ENCODE peak calls at places on chromosomes 12 and 14, in nine cellular contexts. One of them, this sample, is unnamed.

GRCh38 chr14:105385322-105385637 is 13.1 kb upstream of the TEX22 start:
- DNase-seq in CD8-positive, alpha-beta T cell: no peak
- DNase-seq in tibial artery: no peak
- DNase-seq in ovary: no peak
- DNase-seq in WERI-Rb-1: no peak
- DNase-seq in kidney epithelial cell: no peak
- DNase-seq in upper lobe of right lung: no peak
- DNase-seq in thoracic aorta: no peak
- DNase-seq in AG10803: no peak
- DNase-seq in this sample: no peak

GRCh38 chr12:124405151-124405550 is 110.3 kb downstream of the RFLNA start:
- DNase-seq in CD8-positive, alpha-beta T cell: no peak
- DNase-seq in tibial artery: no peak
- DNase-seq in ovary: no peak
- DNase-seq in WERI-Rb-1: no peak
- DNase-seq in kidney epithelial cell: no peak
- DNase-seq in upper lobe of right lung: no peak
- DNase-seq in thoracic aorta: no peak
- DNase-seq in AG10803: no peak
- DNase-seq in this sample: no peak

GRCh38 chr12:111819191-111820158 is 22.6 kb upstream of the MAPKAPK5 start:
- DNase-seq in CD8-positive, alpha-beta T cell: no peak
- DNase-seq in tibial artery: no peak
- DNase-seq in ovary: no peak
- DNase-seq in WERI-Rb-1: no peak
- DNase-seq in kidney epithelial cell: no peak
- DNase-seq in upper lobe of right lung: no peak
- DNase-seq in thoracic aorta: no peak
- DNase-seq in AG10803: no peak
- DNase-seq in this sample: no peak

GRCh38 chr12:10801727-10802126 is 700 bp downstream of the TAS2R7 start:
- DNase-seq in CD8-positive, alpha-beta T cell: no peak
- DNase-seq in tibial artery: no peak
- DNase-seq in ovary: no peak
- DNase-seq in WERI-Rb-1: no peak
- DNase-seq in kidney epithelial cell: no peak
- DNase-seq in upper lobe of right lung: no peak
- DNase-seq in thoracic aorta: no peak
- DNase-seq in AG10803: no peak
- DNase-seq in this sample: no peak

GRCh38 chr12:53078425-53079225 is 565 bp downstream of the SPRYD3 start:
- DNase-seq in CD8-positive, alpha-beta T cell: no peak
- DNase-seq in tibial artery: no peak
- DNase-seq in ovary: no peak
- DNase-seq in WERI-Rb-1: no peak
- DNase-seq in kidney epithelial cell: no peak
- DNase-seq in upper lobe of right lung: no peak
- DNase-seq in thoracic aorta: no peak
- DNase-seq in AG10803: peak; percentile 51
- DNase-seq in this sample: no peak

GRCh38 chr14:53399057-53399456 is 245.9 kb upstream of the DDHD1 start:
- DNase-seq in CD8-positive, alpha-beta T cell: no peak
- DNase-seq in tibial artery: no peak
- DNase-seq in ovary: no peak
- DNase-seq in WERI-Rb-1: no peak
- DNase-seq in kidney epithelial cell: no peak
- DNase-seq in upper lobe of right lung: no peak
- DNase-seq in thoracic aorta: no peak
- DNase-seq in AG10803: peak; percentile 62
- DNase-seq in this sample: peak; percentile 60

GRCh38 chr12:58341791-58342190 is 400.4 kb downstream of the ATP23 start:
- DNase-seq in CD8-positive, alpha-beta T cell: no peak
- DNase-seq in tibial artery: no peak
- DNase-seq in ovary: no peak
- DNase-seq in WERI-Rb-1: no peak
- DNase-seq in kidney epithelial cell: no peak
- DNase-seq in upper lobe of right lung: no peak
- DNase-seq in thoracic aorta: no peak
- DNase-seq in AG10803: peak; percentile 76
- DNase-seq in this sample: no peak

GRCh38 chr12:113065126-113066007 is 8.8 kb downstream of the DTX1 start:
- DNase-seq in CD8-positive, alpha-beta T cell: no peak
- DNase-seq in tibial artery: no peak
- DNase-seq in ovary: no peak
- DNase-seq in WERI-Rb-1: no peak
- DNase-seq in kidney epithelial cell: no peak
- DNase-seq in upper lobe of right lung: peak; percentile 57
- DNase-seq in thoracic aorta: no peak
- DNase-seq in AG10803: no peak
- DNase-seq in this sample: no peak

GRCh38 chr12:71654200-71654599 is 9.4 kb downstream of the ZFC3H1 start:
- DNase-seq in CD8-positive, alpha-beta T cell: no peak
- DNase-seq in tibial artery: no peak
- DNase-seq in ovary: no peak
- DNase-seq in WERI-Rb-1: no peak
- DNase-seq in kidney epithelial cell: no peak
- DNase-seq in upper lobe of right lung: no peak
- DNase-seq in thoracic aorta: no peak
- DNase-seq in AG10803: no peak
- DNase-seq in this sample: no peak

GRCh38 chr12:14723763-14724162 is 27.4 kb upstream of the GUCY2C start:
- DNase-seq in CD8-positive, alpha-beta T cell: peak; percentile 38
- DNase-seq in tibial artery: peak; percentile 23
- DNase-seq in ovary: no peak
- DNase-seq in WERI-Rb-1: peak; percentile 53
- DNase-seq in kidney epithelial cell: no peak
- DNase-seq in upper lobe of right lung: no peak
- DNase-seq in thoracic aorta: peak; percentile 14
- DNase-seq in AG10803: peak; percentile 59
- DNase-seq in this sample: peak; percentile 28

GRCh38 chr12:11847539-11847938 is 198.1 kb downstream of the ETV6 start:
- DNase-seq in CD8-positive, alpha-beta T cell: no peak
- DNase-seq in tibial artery: no peak
- DNase-seq in ovary: no peak
- DNase-seq in WERI-Rb-1: no peak
- DNase-seq in kidney epithelial cell: no peak
- DNase-seq in upper lobe of right lung: no peak
- DNase-seq in thoracic aorta: no peak
- DNase-seq in AG10803: no peak
- DNase-seq in this sample: no peak

GRCh38 chr14:100677925-100678765 is 48.5 kb upstream of the DLK1 start:
- DNase-seq in CD8-positive, alpha-beta T cell: no peak
- DNase-seq in tibial artery: peak; percentile 33
- DNase-seq in ovary: peak; percentile 83
- DNase-seq in WERI-Rb-1: no peak
- DNase-seq in kidney epithelial cell: no peak
- DNase-seq in upper lobe of right lung: no peak
- DNase-seq in thoracic aorta: no peak
- DNase-seq in AG10803: peak; percentile 69
- DNase-seq in this sample: no peak

GRCh38 chr14:35342160-35343010 is 50.2 kb downstream of the PSMA6 start:
- DNase-seq in CD8-positive, alpha-beta T cell: no peak
- DNase-seq in tibial artery: peak; percentile 84
- DNase-seq in ovary: no peak
- DNase-seq in WERI-Rb-1: no peak
- DNase-seq in kidney epithelial cell: no peak
- DNase-seq in upper lobe of right lung: no peak
- DNase-seq in thoracic aorta: peak; percentile 60
- DNase-seq in AG10803: peak; percentile 67
- DNase-seq in this sample: no peak

GRCh38 chr14:62162998-62163589 is 400.9 kb downstream of the SNAPC1 start:
- DNase-seq in CD8-positive, alpha-beta T cell: no peak
- DNase-seq in tibial artery: no peak
- DNase-seq in ovary: no peak
- DNase-seq in WERI-Rb-1: peak; percentile 20
- DNase-seq in kidney epithelial cell: peak; percentile 7
- DNase-seq in upper lobe of right lung: no peak
- DNase-seq in thoracic aorta: no peak
- DNase-seq in AG10803: peak; percentile 43
- DNase-seq in this sample: peak; percentile 7

DNA sequence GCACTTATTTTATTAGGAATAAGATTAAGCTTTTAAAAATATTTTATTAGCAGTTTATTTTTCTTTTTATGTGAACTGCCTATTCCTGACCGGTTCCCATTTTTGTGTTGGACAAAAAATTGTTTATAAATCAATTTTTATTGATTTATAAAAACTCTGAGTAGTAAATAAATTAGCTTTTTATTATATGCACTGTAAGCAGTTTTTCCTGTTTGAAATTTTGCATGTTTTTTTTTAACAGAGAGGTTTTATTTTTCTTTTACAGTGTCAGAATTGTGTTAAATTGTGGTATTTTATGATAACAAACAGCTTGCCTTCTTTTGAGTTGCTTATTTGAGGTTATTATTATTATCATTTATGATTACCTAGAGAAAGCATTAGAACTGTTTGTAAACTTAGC is 68.1 kb downstream of the FOXA1 start:
- DNase-seq in CD8-positive, alpha-beta T cell: no peak
- DNase-seq in tibial artery: no peak
- DNase-seq in ovary: no peak
- DNase-seq in WERI-Rb-1: no peak
- DNase-seq in kidney epithelial cell: no peak
- DNase-seq in upper lobe of right lung: no peak
- DNase-seq in thoracic aorta: no peak
- DNase-seq in AG10803: no peak
- DNase-seq in this sample: no peak
- H3K4me3 ChIP-seq in CD8-positive, alpha-beta T cell: no peak overlapping the region
- H3K4me3 ChIP-seq in tibial artery: no peak overlapping the region
- H3K4me3 ChIP-seq in ovary: no peak overlapping the region
- H3K4me3 ChIP-seq in WERI-Rb-1: no peak overlapping the region
- H3K4me3 ChIP-seq in kidney epithelial cell: no peak overlapping the region
- H3K4me3 ChIP-seq in upper lobe of right lung: no peak overlapping the region
- H3K4me3 ChIP-seq in thoracic aorta: no peak overlapping the region
- H3K4me3 ChIP-seq in AG10803: no peak overlapping the region
- H3K4me3 ChIP-seq in this sample: no peak overlapping the region

DNA sequence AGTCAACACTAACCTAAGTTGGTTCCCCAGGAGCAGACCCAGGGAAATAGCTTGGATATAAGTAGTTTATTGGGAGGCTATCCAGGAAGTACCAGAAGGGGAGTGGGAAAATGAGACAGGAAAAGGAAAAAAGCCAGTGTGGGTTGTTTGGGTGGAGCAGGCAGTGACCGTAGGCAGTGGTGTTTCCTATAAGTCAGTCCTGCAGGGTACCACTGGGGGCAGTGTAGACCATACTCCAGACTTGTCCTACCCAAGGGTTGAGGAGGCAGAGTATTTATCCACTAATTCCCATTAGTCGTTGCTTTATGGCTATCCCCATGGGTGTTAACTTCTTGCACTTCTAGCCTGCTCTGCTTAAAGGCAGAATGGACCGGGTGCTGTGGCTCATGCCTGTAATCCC is 6.4 kb upstream of the CCDC60 start:
- DNase-seq in CD8-positive, alpha-beta T cell: no peak
- DNase-seq in tibial artery: no peak
- DNase-seq in ovary: no peak
- DNase-seq in WERI-Rb-1: peak; percentile 72
- DNase-seq in kidney epithelial cell: no peak
- DNase-seq in upper lobe of right lung: no peak
- DNase-seq in thoracic aorta: no peak
- DNase-seq in AG10803: no peak
- DNase-seq in this sample: no peak
- TF ChIP-seq CTCF in CD8-positive, alpha-beta T cell: no peak
- TF ChIP-seq CTCF in tibial artery: peak; percentile 38
- TF ChIP-seq CTCF in ovary: no peak
- TF ChIP-seq CTCF in WERI-Rb-1: peak; percentile 72
- TF ChIP-seq CTCF in kidney epithelial cell: no peak
- TF ChIP-seq CTCF in upper lobe of right lung: peak; percentile 49
- TF ChIP-seq CTCF in thoracic aorta: peak; percentile 23
- TF ChIP-seq CTCF in AG10803: no peak
- TF ChIP-seq CTCF in this sample: no peak

DNA sequence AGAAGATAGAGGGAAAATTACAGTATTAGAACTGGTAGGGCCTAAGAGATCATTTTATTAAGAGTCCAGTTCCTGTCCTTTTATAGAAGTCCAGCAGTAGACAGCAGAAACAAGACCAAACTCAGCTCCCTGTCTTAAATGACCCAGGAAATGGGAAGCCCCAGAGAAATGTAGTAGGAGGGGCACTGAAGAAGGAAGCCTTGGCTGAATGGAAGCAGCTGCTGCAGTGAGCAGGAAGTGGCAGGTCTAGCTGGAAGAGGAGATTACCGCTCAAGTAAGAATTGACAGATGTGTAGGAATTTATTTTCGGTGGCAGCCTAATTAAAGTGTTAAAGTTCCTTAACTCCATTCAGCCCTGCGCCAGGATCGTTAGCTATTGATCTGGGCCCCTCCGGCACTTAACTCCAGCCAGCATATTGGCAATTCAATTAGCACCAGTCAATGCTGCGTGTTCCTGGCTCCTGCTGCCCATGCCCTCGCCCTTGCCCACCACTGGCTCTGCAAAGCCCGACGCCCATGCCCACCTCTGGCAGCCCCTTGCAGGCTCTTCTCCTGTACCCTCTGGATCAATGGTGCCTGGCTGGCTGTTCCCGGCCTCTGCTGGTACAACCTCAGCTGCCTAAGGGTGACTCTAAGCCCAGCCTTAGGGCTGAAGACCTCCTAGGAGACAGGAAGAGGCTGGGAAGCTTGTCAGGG is 21.1 kb downstream of the ZFHX2 start:
- DNase-seq in CD8-positive, alpha-beta T cell: no peak
- DNase-seq in tibial artery: no peak
- DNase-seq in ovary: no peak
- DNase-seq in WERI-Rb-1: peak; percentile 29
- DNase-seq in kidney epithelial cell: no peak
- DNase-seq in upper lobe of right lung: no peak
- DNase-seq in thoracic aorta: no peak
- DNase-seq in AG10803: no peak
- DNase-seq in this sample: no peak
- H3K4me3 ChIP-seq in CD8-positive, alpha-beta T cell: no peak overlapping the region
- H3K4me3 ChIP-seq in tibial artery: no peak overlapping the region
- H3K4me3 ChIP-seq in ovary: no peak overlapping the region
- H3K4me3 ChIP-seq in WERI-Rb-1: no peak overlapping the region
- H3K4me3 ChIP-seq in kidney epithelial cell: no peak overlapping the region
- H3K4me3 ChIP-seq in upper lobe of right lung: no peak overlapping the region
- H3K4me3 ChIP-seq in thoracic aorta: no peak overlapping the region
- H3K4me3 ChIP-seq in AG10803: no peak overlapping the region
- H3K4me3 ChIP-seq in this sample: no peak overlapping the region

DNA sequence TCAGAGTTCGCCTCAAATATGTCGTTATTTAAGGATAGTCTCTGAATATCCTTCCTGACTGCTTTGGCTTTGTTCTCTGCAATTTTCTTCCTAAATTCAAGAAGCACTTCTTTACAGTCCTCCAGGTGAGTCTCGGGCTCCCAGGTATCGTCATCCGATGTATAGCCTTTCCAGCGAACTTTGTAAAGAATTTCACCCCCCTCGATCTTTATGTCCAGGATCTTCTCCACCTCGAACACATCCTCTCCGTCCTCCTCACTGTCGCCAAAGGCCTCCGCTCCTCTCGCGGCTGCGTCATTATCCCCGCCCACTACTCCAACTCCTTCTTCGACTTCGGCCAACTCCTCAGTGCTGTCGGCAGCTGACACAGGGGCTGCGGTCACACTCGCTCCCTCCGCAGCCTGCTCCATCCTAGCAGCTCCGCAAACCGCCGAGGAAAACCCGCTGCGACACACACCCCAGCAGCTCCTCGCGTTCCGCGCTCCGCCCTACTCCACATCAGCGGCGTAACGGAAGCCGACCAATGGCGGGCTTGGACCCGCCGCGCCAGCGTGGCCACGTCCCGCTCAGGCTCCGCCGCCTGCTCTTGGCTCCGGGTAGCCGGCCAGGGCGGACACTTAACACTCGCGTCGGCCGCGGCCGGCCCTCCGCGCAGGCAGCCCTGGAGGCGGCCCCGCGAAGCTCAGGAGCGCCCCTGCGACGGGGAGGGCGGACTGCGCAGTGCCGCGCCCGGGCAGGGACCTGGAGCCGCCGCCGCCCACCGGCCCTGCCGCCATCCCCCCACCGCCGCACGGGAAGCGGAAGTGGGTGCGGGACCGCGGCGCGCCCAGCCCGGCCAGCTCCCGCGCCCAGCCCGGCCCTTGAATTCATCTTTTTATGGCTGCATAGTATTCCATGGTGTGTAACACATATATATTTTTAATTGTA is 4.1 kb downstream of the CD163L1 start:
- DNase-seq in CD8-positive, alpha-beta T cell: no peak
- DNase-seq in tibial artery: no peak
- DNase-seq in ovary: no peak
- DNase-seq in WERI-Rb-1: no peak
- DNase-seq in kidney epithelial cell: no peak
- DNase-seq in upper lobe of right lung: peak; percentile 68
- DNase-seq in thoracic aorta: no peak
- DNase-seq in AG10803: peak; percentile 68
- DNase-seq in this sample: no peak
- TF ChIP-seq CTCF in CD8-positive, alpha-beta T cell: no peak
- TF ChIP-seq CTCF in tibial artery: no peak
- TF ChIP-seq CTCF in ovary: no peak
- TF ChIP-seq CTCF in WERI-Rb-1: no peak
- TF ChIP-seq CTCF in kidney epithelial cell: no peak
- TF ChIP-seq CTCF in upper lobe of right lung: no peak
- TF ChIP-seq CTCF in thoracic aorta: no peak
- TF ChIP-seq CTCF in AG10803: no peak
- TF ChIP-seq CTCF in this sample: no peak